ENCODE peak calls at places on chromosomes 11 and 22, in ten cellular contexts. I is heart right ventricle; D is activated CD4-positive, CD25-positive, alpha-beta regulatory T cell; U is stimulated activated CD4-positive, alpha-beta T cell treated with anti-CD3 and anti-CD28 coated beads, Interleukin-2, amount 100 ng/mL, for 24 hours; N is left lung; B is nephron progenitor cell; A is GM13977; R is pancreas; E is GM23338; Z is coronary artery. M is an unnamed sample.
A peak's percentile ranks its signal among the peaks of the same experiment; 100 is the strongest.

GRCh38 chr22:48342016-48342415 is 1485.7 kb downstream of the BRD1 start:
- DNase-seq in I (no peak), D (no peak), U (no peak), N (no peak), B (no peak), A (no peak), R (no peak), E (no peak), Z (no peak), M (no peak)

GRCh38 chr22:44574057-44574456 is 76.0 kb upstream of the RTL6 start:
- DNase-seq in I (no peak), D (no peak), U (no peak), N (peak; percentile 68), B (no peak), A (no peak), R (no peak), E (no peak), Z (no peak), M (no peak)

GRCh38 chr11:83827940-83828554 is 541.9 kb upstream of the CCDC90B start:
- DNase-seq in I (no peak), D (no peak), U (no peak), N (no peak), B (no peak), A (peak; percentile 15), R (no peak), E (peak; percentile 73), Z (no peak), M (no peak)

GRCh38 chr11:60119708-60120107 is 31.2 kb downstream of the MS4A2 start:
- DNase-seq in I (no peak), D (no peak), U (no peak), N (no peak), B (no peak), A (no peak), R (no peak), E (no peak), Z (no peak), M (no peak)

GRCh38 chr11:75245356-75246005 is 4.9 kb downstream of the TPBGL start:
- DNase-seq in I (no peak), D (no peak), U (no peak), N (peak; percentile 22), B (no peak), A (no peak), R (no peak), E (peak; percentile 72), Z (no peak), M (no peak)

GRCh38 chr11:117958949-117959348 is 27.2 kb upstream of the IL10RA start:
- DNase-seq in I (no peak), D (no peak), U (no peak), N (no peak), B (no peak), A (no peak), R (no peak), E (no peak), Z (no peak), M (no peak)

GRCh38 chr11:110929129-110929528 is 216.9 kb upstream of the ARHGAP20 start:
- DNase-seq in I (no peak), D (no peak), U (no peak), N (no peak), B (no peak), A (no peak), R (no peak), E (no peak), Z (no peak), M (no peak)

GRCh38 chr22:20128902-20129746 is 2.5 kb upstream of the ZDHHC8 start:
- DNase-seq in I (no peak), D (no peak), U (peak; percentile 65), N (no peak), B (no peak), A (no peak), R (no peak), E (peak; percentile 78), Z (no peak), M (peak; percentile 45)

GRCh38 chr11:61021661-61022212 is 50.3 kb downstream of the CD6 start:
- DNase-seq in I (no peak), D (peak; percentile 37), U (peak; percentile 85), N (peak; percentile 55), B (peak; percentile 33), A (peak; percentile 65), R (no peak), E (peak; percentile 90), Z (no peak), M (no peak)

GRCh38 chr11:697811-698311 is 2.2 kb downstream of the TMEM80 start:
- DNase-seq in I (no peak), D (no peak), U (no peak), N (no peak), B (no peak), A (no peak), R (no peak), E (no peak), Z (no peak), M (no peak)

GRCh38 chr22:30928401-30928800 is 40.2 kb downstream of the MORC2 start:
- DNase-seq in I (no peak), D (no peak), U (no peak), N (no peak), B (no peak), A (no peak), R (no peak), E (no peak), Z (no peak), M (no peak)

GRCh38 chr11:86814775-86815174 is 14.4 kb downstream of the PRSS23 start:
- DNase-seq in I (no peak), D (no peak), U (no peak), N (no peak), B (no peak), A (no peak), R (no peak), E (no peak), Z (no peak), M (no peak)

GRCh38 chr11:57547854-57548377 is 10.5 kb downstream of the SMTNL1 start:
- DNase-seq in I (no peak), D (no peak), U (no peak), N (no peak), B (no peak), A (peak; percentile 75), R (no peak), E (no peak), Z (no peak), M (no peak)

GRCh38 chr11:112635338-112635737 is 325.9 kb upstream of the NCAM1 start:
- DNase-seq in I (no peak), D (no peak), U (no peak), N (no peak), B (no peak), A (no peak), R (no peak), E (no peak), Z (no peak), M (no peak)

GRCh38 chr22:19039796-19040580 is 82.2 kb downstream of the DGCR2 start:
- DNase-seq in I (no peak), D (no peak), U (no peak), N (peak; percentile 26), B (no peak), A (no peak), R (peak; percentile 42), E (no peak), Z (no peak), M (peak; percentile 5)

GRCh38 chr11:90629251-90629806 is 406.5 kb upstream of the CHORDC1 start:
- DNase-seq in I (no peak), D (no peak), U (no peak), N (no peak), B (no peak), A (no peak), R (no peak), E (no peak), Z (no peak), M (peak; percentile 14)

GRCh38 chr11:9060700-9061111 is 30.7 kb downstream of the SCUBE2 start:
- DNase-seq in I (no peak), D (no peak), U (peak; percentile 41), N (no peak), B (no peak), A (peak; percentile 79), R (no peak), E (peak; percentile 83), Z (no peak), M (no peak)

GRCh38 chr11:119706029-119706428 is 23.0 kb downstream of the NECTIN1 start:
- DNase-seq in I (no peak), D (no peak), U (no peak), N (no peak), B (no peak), A (no peak), R (no peak), E (no peak), Z (no peak), M (no peak)

GRCh38 chr11:77557553-77557952 is 32.2 kb upstream of the AQP11 start:
- DNase-seq in I (no peak), D (no peak), U (no peak), N (no peak), B (no peak), A (no peak), R (no peak), E (peak; percentile 82), Z (no peak), M (no peak)

GRCh38 chr22:33324228-33324627 is 266.0 kb upstream of the SYN3 start:
- DNase-seq in I (no peak), D (no peak), U (no peak), N (no peak), B (no peak), A (no peak), R (no peak), E (no peak), Z (no peak), M (no peak)

GRCh38 chr11:2264366-2265011 is 5.9 kb downstream of the ASCL2 start:
- DNase-seq in I (no peak), D (no peak), U (peak; percentile 11), N (no peak), B (no peak), A (no peak), R (no peak), E (no peak), Z (peak; percentile 55), M (no peak)

GRCh38 chr11:32396991-32397390 is 38.3 kb downstream of the WT1 start:
- DNase-seq in I (no peak), D (no peak), U (no peak), N (no peak), B (no peak), A (no peak), R (no peak), E (no peak), Z (no peak), M (no peak)

GRCh38 chr11:9550209-9550628 is 23.3 kb upstream of the WEE1 start:
- DNase-seq in I (no peak), D (no peak), U (no peak), N (no peak), B (no peak), A (no peak), R (no peak), E (no peak), Z (no peak), M (no peak)

GRCh38 chr11:46369458-46370152 is 11.9 kb upstream of the MDK start:
- DNase-seq in I (peak; percentile 56), D (peak; percentile 37), U (peak; percentile 71), N (no peak), B (peak; percentile 83), A (peak; percentile 75), R (peak; percentile 80), E (peak; percentile 92), Z (no peak), M (no peak)

GRCh38 chr11:64742940-64743590 is 877 bp downstream of the RASGRP2 start:
- DNase-seq in I (peak; percentile 88), D (peak; percentile 69), U (peak; percentile 84), N (peak; percentile 81), B (peak; percentile 75), A (peak; percentile 95), R (peak; percentile 86), E (peak; percentile 70), Z (peak; percentile 93), M (peak; percentile 48)

GRCh38 chr11:29153078-29153477 is 863.8 kb downstream of the KCNA4 start:
- DNase-seq in I (no peak), D (no peak), U (no peak), N (no peak), B (no peak), A (no peak), R (no peak), E (no peak), Z (no peak), M (no peak)

GRCh38 chr22:42069801-42070516 is 653 bp downstream of the NAGA start:
- DNase-seq in I (no peak), D (no peak), U (peak; percentile 35), N (no peak), B (no peak), A (no peak), R (no peak), E (no peak), Z (no peak), M (no peak)

GRCh38 chr11:112368402-112368801 is 107.7 kb upstream of the PLET1 start:
- DNase-seq in I (no peak), D (no peak), U (no peak), N (no peak), B (no peak), A (no peak), R (no peak), E (no peak), Z (no peak), M (no peak)

M was measured in gastrocnemius medialis.